ENCODE peak calls at places on chromosome X, in seven cellular contexts. H, G, X, C, L, F and D are unnamed samples.

GRCh38 chrX:21800344-21800770 is 39.1 kb upstream of the MBTPS2 start:
- DNase-seq in H (no peak), G (no peak), X (no peak), C (peak; percentile 7), L (no peak), F (no peak), D (no peak)

GRCh38 chrX:91434351-91435168 is at the start of gene PABPC5:
- DNase-seq in H (no peak), G (no peak), X (peak; percentile 91), C (peak; percentile 88), L (no peak), F (peak; percentile 87), D (peak; percentile 74)

GRCh38 chrX:116881961-116882360 is 419.2 kb upstream of the CT83 start:
- DNase-seq in H (no peak), G (no peak), X (no peak), C (no peak), L (no peak), F (no peak), D (no peak)

GRCh38 chrX:45743081-45743533 is 542.4 kb upstream of the DIPK2B start:
- DNase-seq in H (no peak), G (no peak), X (no peak), C (peak; percentile 72), L (peak; percentile 30), F (no peak), D (no peak)

GRCh38 chrX:24024819-24025740 is 1.9 kb downstream of the KLHL15 start:
- DNase-seq in H (peak; percentile 71), G (peak; percentile 79), X (peak; percentile 94), C (peak; percentile 92), L (peak; percentile 72), F (peak; percentile 93), D (peak; percentile 93)

GRCh38 chrX:3066555-3066954 is 25.3 kb downstream of the ARSF start:
- DNase-seq in H (no peak), G (no peak), X (no peak), C (peak; percentile 2), L (no peak), F (peak; percentile 53), D (peak; percentile 54)

GRCh38 chrX:154409222-154409871 is at the start of gene DNASE1L1:
- DNase-seq in H (no peak), G (no peak), X (peak; percentile 94), C (peak; percentile 76), L (peak; percentile 67), F (peak; percentile 94), D (peak; percentile 83)

GRCh38 chrX:15055146-15055930 is 182.1 kb downstream of the MOSPD2 start:
- DNase-seq in H (no peak), G (no peak), X (no peak), C (peak; percentile 52), L (no peak), F (no peak), D (no peak)

GRCh38 chrX:50691820-50692219 is 122.2 kb downstream of the SHROOM4 start:
- DNase-seq in H (no peak), G (peak; percentile 48), X (no peak), C (peak; percentile 38), L (no peak), F (no peak), D (no peak)